ENCODE peak calls at places on chromosomes 2 and 18, in nine cellular contexts. R is activated naive CD8-positive, alpha-beta T cell treated with anti-CD3 and anti-CD28 coated beads, Interleukin-2, amount 50 U/mL, for 24 hours; W is hypothalamus; A is upper lobe of left lung; V is left ventricle myocardium superior; Y is mesothelial cell of epicardium; H is right atrium auricular region; L is CD8-positive, alpha-beta memory T cell; J is globus pallidus. K is an unnamed sample.

GRCh38 chr2:47204691-47205090 is 49.6 kb upstream of the STPG4 start:
- DNase-seq in Y (no peak), A (no peak), L (no peak), W (no peak), V (no peak), R (no peak), H (no peak), J (no peak), K (no peak)

GRCh38 chr2:109345653-109346165 is 216.7 kb downstream of the SH3RF3 start:
- DNase-seq in A (peak), H (peak), V (no peak), Y (no peak), L (no peak), W (no peak), J (no peak), R (no peak), K (no peak)

GRCh38 chr2:114400890-114401289 is 41.6 kb upstream of the DPP10 start:
- DNase-seq in W (no peak), A (no peak), R (no peak), L (no peak), Y (no peak), J (no peak), H (no peak), V (no peak), K (no peak)

GRCh38 chr2:37912056-37912455 is 13.0 kb upstream of the RMDN2 start:
- DNase-seq in J (no peak), R (no peak), Y (no peak), L (no peak), H (no peak), A (no peak), W (no peak), V (no peak), K (no peak)

GRCh38 chr2:25276569-25277465 is 64.9 kb downstream of the DNMT3A start:
- DNase-seq in L (peak), Y (peak), H (no peak), A (peak), W (peak), J (no peak), V (peak), R (peak), K (peak)

GRCh38 chr2:172285010-172285621 is 142.3 kb upstream of the ITGA6 start:
- DNase-seq in W (no peak), V (peak), A (no peak), Y (no peak), L (no peak), J (peak), H (no peak), R (no peak), K (no peak)

GRCh38 chr2:234147335-234147861 is 96.9 kb downstream of the SPP2 start:
- DNase-seq in A (no peak), H (no peak), Y (no peak), L (no peak), R (no peak), W (no peak), J (no peak), V (no peak), K (peak)

GRCh38 chr18:57559311-57559710 is 27.2 kb downstream of the FECH start:
- DNase-seq in V (peak), Y (no peak), W (no peak), R (no peak), H (no peak), A (no peak), J (no peak), L (no peak), K (no peak)

GRCh38 chr18:55319517-55319905 is 268.5 kb downstream of the TCF4 start:
- DNase-seq in R (no peak), L (no peak), Y (no peak), J (no peak), A (no peak), V (no peak), W (no peak), H (no peak), K (no peak)

GRCh38 chr2:156333951-156334495 is 1.5 kb upstream of the NR4A2 start:
- DNase-seq in A (peak), R (peak), Y (peak), J (no peak), V (peak), L (peak), H (peak), W (peak), K (peak)

GRCh38 chr2:234502919-234503285 is 6.0 kb upstream of the ARL4C start:
- DNase-seq in R (no peak), Y (no peak), A (no peak), W (no peak), L (no peak), J (no peak), V (no peak), H (no peak), K (no peak)

GRCh38 chr18:5518899-5519371 is 24.9 kb downstream of the EPB41L3 start:
- DNase-seq in H (no peak), V (no peak), W (no peak), A (no peak), J (no peak), L (no peak), R (no peak), Y (no peak), K (no peak)

GRCh38 chr2:237486819-237487448 is at the start of gene MLPH:
- DNase-seq in Y (no peak), R (no peak), J (no peak), H (no peak), A (peak), W (no peak), L (no peak), V (peak), K (no peak)

GRCh38 chr2:226431301-226431955 is 368.2 kb downstream of the IRS1 start:
- DNase-seq in A (no peak), L (no peak), R (no peak), W (no peak), J (no peak), H (no peak), Y (no peak), V (no peak), K (no peak)

GRCh38 chr2:55772309-55772980 is 78.8 kb upstream of the PNPT1 start:
- DNase-seq in R (no peak), W (no peak), A (peak), V (no peak), L (no peak), H (no peak), J (no peak), Y (no peak), K (no peak)

GRCh38 chr2:200455958-200456421 is 53.9 kb downstream of the KCTD18 start:
- DNase-seq in A (no peak), V (no peak), L (no peak), J (peak), R (no peak), W (no peak), H (no peak), Y (no peak), K (peak)

GRCh38 chr18:63025251-63025710 is 294.3 kb downstream of the BCL2 start:
- DNase-seq in A (no peak), H (no peak), W (no peak), R (no peak), L (no peak), V (peak), J (no peak), Y (peak), K (no peak)

GRCh38 chr18:13982136-13982535 is 66.8 kb upstream of the MC2R start:
- DNase-seq in J (no peak), W (no peak), R (no peak), H (no peak), Y (no peak), V (no peak), A (no peak), L (no peak), K (no peak)

GRCh38 chr2:54139210-54139609 is 23.8 kb downstream of the ACYP2 start:
- DNase-seq in L (no peak), A (no peak), R (no peak), J (no peak), H (no peak), W (no peak), V (no peak), Y (no peak), K (no peak)

GRCh38 chr18:32801236-32801635 is 28.4 kb upstream of the KLHL14 start:
- DNase-seq in Y (no peak), A (no peak), V (no peak), R (no peak), W (no peak), J (no peak), L (no peak), H (no peak), K (no peak)

GRCh38 chr2:103805746-103806145 is 1043.9 kb downstream of the TMEM182 start:
- DNase-seq in Y (no peak), W (no peak), A (no peak), L (no peak), R (no peak), V (no peak), H (no peak), J (no peak), K (no peak)

GRCh38 chr18:54392621-54393023 is 34.9 kb downstream of the C18orf54 start:
- DNase-seq in R (no peak), J (peak), L (no peak), H (no peak), A (no peak), Y (no peak), W (no peak), V (no peak), K (peak)

GRCh38 chr2:231602874-231603467 is 10.3 kb downstream of the TEX44 start:
- DNase-seq in J (peak), R (no peak), H (no peak), Y (no peak), A (no peak), L (no peak), V (no peak), W (no peak), K (no peak)

GRCh38 chr2:196482119-196483065 is 157.1 kb upstream of the CCDC150 start:
- DNase-seq in W (no peak), H (no peak), Y (no peak), R (no peak), V (no peak), J (no peak), A (no peak), L (no peak), K (peak)

GRCh38 chr2:920573-920972 is 30.1 kb upstream of the SNTG2 start:
- DNase-seq in H (no peak), L (no peak), V (no peak), R (no peak), J (no peak), A (no peak), Y (no peak), W (no peak), K (no peak)

GRCh38 chr2:58923869-58924268 is 682.7 kb upstream of the FANCL start:
- DNase-seq in L (no peak), H (no peak), R (no peak), Y (no peak), W (no peak), V (no peak), A (no peak), J (no peak), K (no peak)